ENCODE peak calls at places on chromosomes 2 and 18, in five cellular contexts. One of them, this sample, is unnamed.
A peak's percentile ranks its signal among the peaks of the same experiment; 100 is the strongest.

GRCh38 chr2:46487667-46488333 is 8.4 kb downstream of the TMEM247 start:
- DNase-seq in WTC11: no peak
- DNase-seq in upper lobe of right lung: peak; percentile 83
- DNase-seq in brain microvascular endothelial cell: peak; percentile 55
- DNase-seq in K562: peak; percentile 24
- DNase-seq in this sample: no peak

GRCh38 chr2:68368657-68369339 is 3.7 kb downstream of the PLEK start:
- DNase-seq in WTC11: no peak
- DNase-seq in upper lobe of right lung: no peak
- DNase-seq in K562: no peak
- DNase-seq in brain microvascular endothelial cell: peak; percentile 37
- DNase-seq in this sample: no peak

GRCh38 chr2:16014041-16014787 is 73.9 kb downstream of the MYCN start:
- DNase-seq in brain microvascular endothelial cell: no peak
- DNase-seq in upper lobe of right lung: no peak
- DNase-seq in WTC11: no peak
- DNase-seq in K562: no peak
- DNase-seq in this sample: no peak

GRCh38 chr18:13480856-13481255 is 245.5 kb downstream of the FAM210A start:
- DNase-seq in upper lobe of right lung: no peak
- DNase-seq in K562: no peak
- DNase-seq in brain microvascular endothelial cell: no peak
- DNase-seq in WTC11: no peak
- DNase-seq in this sample: no peak

GRCh38 chr2:44972771-44973535 is 31.5 kb downstream of the SIX3 start:
- DNase-seq in WTC11: no peak
- DNase-seq in upper lobe of right lung: no peak
- DNase-seq in K562: no peak
- DNase-seq in brain microvascular endothelial cell: no peak
- DNase-seq in this sample: no peak

GRCh38 chr2:32522770-32523169 is 105.1 kb upstream of the TTC27 start:
- DNase-seq in upper lobe of right lung: no peak
- DNase-seq in K562: no peak
- DNase-seq in WTC11: no peak
- DNase-seq in brain microvascular endothelial cell: peak; percentile 36
- DNase-seq in this sample: no peak

GRCh38 chr2:207156451-207157161 is 9.1 kb downstream of the KLF7 start:
- DNase-seq in brain microvascular endothelial cell: no peak
- DNase-seq in K562: no peak
- DNase-seq in WTC11: no peak
- DNase-seq in upper lobe of right lung: no peak
- DNase-seq in this sample: no peak

GRCh38 chr2:222920657-222921186 is 59.9 kb downstream of the ACSL3 start:
- DNase-seq in K562: no peak
- DNase-seq in WTC11: no peak
- DNase-seq in brain microvascular endothelial cell: no peak
- DNase-seq in upper lobe of right lung: no peak
- DNase-seq in this sample: no peak

GRCh38 chr2:85548608-85548900 is 9.6 kb downstream of the MAT2A start:
- DNase-seq in upper lobe of right lung: no peak
- DNase-seq in K562: no peak
- DNase-seq in brain microvascular endothelial cell: no peak
- DNase-seq in WTC11: no peak
- DNase-seq in this sample: no peak

GRCh38 chr18:48031641-48032040 is 101.2 kb upstream of the SMAD2 start:
- DNase-seq in WTC11: no peak
- DNase-seq in K562: no peak
- DNase-seq in brain microvascular endothelial cell: no peak
- DNase-seq in upper lobe of right lung: peak; percentile 40
- DNase-seq in this sample: no peak

GRCh38 chr18:48032876-48033769 is 102.7 kb upstream of the SMAD2 start:
- DNase-seq in brain microvascular endothelial cell: peak; percentile 57
- DNase-seq in K562: no peak
- DNase-seq in upper lobe of right lung: peak; percentile 11
- DNase-seq in WTC11: no peak
- DNase-seq in this sample: no peak

GRCh38 chr18:48028716-48029115 is 98.3 kb upstream of the SMAD2 start:
- DNase-seq in brain microvascular endothelial cell: no peak
- DNase-seq in upper lobe of right lung: peak; percentile 62
- DNase-seq in K562: no peak
- DNase-seq in WTC11: no peak
- DNase-seq in this sample: no peak

GRCh38 chr18:48029296-48029986 is 99.0 kb upstream of the SMAD2 start:
- DNase-seq in upper lobe of right lung: peak; percentile 58
- DNase-seq in brain microvascular endothelial cell: no peak
- DNase-seq in K562: no peak
- DNase-seq in WTC11: no peak
- DNase-seq in this sample: no peak

GRCh38 chr18:48031011-48031480 is 100.6 kb upstream of the SMAD2 start:
- DNase-seq in K562: peak; percentile 44
- DNase-seq in WTC11: peak; percentile 59
- DNase-seq in upper lobe of right lung: peak; percentile 50
- DNase-seq in brain microvascular endothelial cell: peak; percentile 38
- DNase-seq in this sample: peak; percentile 84
- TF ChIP-seq CTCF in K562: peak; percentile 47
- TF ChIP-seq CTCF in WTC11: peak; percentile 42
- TF ChIP-seq CTCF in upper lobe of right lung: peak; percentile 74
- TF ChIP-seq CTCF in brain microvascular endothelial cell: peak; percentile 87
- TF ChIP-seq CTCF in this sample: peak; percentile 69

DNA sequence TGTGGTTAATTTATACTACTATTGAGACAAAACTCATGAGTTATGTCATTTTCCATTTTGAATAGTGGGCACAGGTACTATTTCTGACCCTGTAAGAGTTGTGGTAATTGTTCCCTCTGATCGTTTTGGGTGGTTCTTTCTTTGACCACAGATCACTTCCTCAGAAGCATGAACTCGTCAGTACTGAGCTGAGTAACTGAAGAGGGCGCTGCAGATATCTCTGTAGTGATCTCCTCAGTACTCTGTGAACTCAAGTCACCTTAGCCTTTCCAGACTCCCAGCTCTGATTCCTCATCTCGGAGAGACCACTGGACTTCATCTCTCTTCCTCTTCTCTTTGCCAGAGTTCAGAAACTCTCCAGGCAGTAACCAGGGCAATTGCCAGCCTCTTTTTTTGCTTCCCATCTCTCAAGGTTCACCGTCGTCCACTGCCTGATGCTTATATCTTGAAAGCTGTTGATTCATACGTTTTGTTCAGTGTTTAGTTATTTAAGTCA is 9.4 kb upstream of the IL1RL1 start:
- DNase-seq in upper lobe of right lung: no peak
- DNase-seq in WTC11: peak; percentile 47
- DNase-seq in brain microvascular endothelial cell: no peak
- DNase-seq in K562: peak; percentile 60
- DNase-seq in this sample: no peak
- TF ChIP-seq CTCF in upper lobe of right lung: peak; percentile 29
- TF ChIP-seq CTCF in WTC11: no peak
- TF ChIP-seq CTCF in brain microvascular endothelial cell: peak; percentile 62
- TF ChIP-seq CTCF in K562: peak; percentile 31
- TF ChIP-seq CTCF in this sample: peak; percentile 8

GRCh38 chr2:113889471-113890252 is at the start of gene ACTR3:
- DNase-seq in WTC11: peak; percentile 98
- DNase-seq in K562: peak; percentile 99
- DNase-seq in brain microvascular endothelial cell: peak; percentile 97
- DNase-seq in upper lobe of right lung: peak; percentile 99
- DNase-seq in this sample: peak; percentile 52

GRCh38 chr2:113888641-113889470 is 1.0 kb upstream of the ACTR3 start:
- DNase-seq in upper lobe of right lung: peak; percentile 73
- DNase-seq in brain microvascular endothelial cell: no peak
- DNase-seq in WTC11: peak; percentile 52
- DNase-seq in K562: no peak
- DNase-seq in this sample: no peak

GRCh38 chr2:113892004-113892740 is 2.3 kb downstream of the ACTR3 start:
- DNase-seq in brain microvascular endothelial cell: no peak
- DNase-seq in upper lobe of right lung: no peak
- DNase-seq in K562: peak; percentile 35
- DNase-seq in WTC11: no peak
- DNase-seq in this sample: no peak

GRCh38 chr2:113891265-113891959 is 1.5 kb downstream of the ACTR3 start:
- DNase-seq in K562: no peak
- DNase-seq in upper lobe of right lung: no peak
- DNase-seq in brain microvascular endothelial cell: no peak
- DNase-seq in WTC11: no peak
- DNase-seq in this sample: no peak

DNA sequence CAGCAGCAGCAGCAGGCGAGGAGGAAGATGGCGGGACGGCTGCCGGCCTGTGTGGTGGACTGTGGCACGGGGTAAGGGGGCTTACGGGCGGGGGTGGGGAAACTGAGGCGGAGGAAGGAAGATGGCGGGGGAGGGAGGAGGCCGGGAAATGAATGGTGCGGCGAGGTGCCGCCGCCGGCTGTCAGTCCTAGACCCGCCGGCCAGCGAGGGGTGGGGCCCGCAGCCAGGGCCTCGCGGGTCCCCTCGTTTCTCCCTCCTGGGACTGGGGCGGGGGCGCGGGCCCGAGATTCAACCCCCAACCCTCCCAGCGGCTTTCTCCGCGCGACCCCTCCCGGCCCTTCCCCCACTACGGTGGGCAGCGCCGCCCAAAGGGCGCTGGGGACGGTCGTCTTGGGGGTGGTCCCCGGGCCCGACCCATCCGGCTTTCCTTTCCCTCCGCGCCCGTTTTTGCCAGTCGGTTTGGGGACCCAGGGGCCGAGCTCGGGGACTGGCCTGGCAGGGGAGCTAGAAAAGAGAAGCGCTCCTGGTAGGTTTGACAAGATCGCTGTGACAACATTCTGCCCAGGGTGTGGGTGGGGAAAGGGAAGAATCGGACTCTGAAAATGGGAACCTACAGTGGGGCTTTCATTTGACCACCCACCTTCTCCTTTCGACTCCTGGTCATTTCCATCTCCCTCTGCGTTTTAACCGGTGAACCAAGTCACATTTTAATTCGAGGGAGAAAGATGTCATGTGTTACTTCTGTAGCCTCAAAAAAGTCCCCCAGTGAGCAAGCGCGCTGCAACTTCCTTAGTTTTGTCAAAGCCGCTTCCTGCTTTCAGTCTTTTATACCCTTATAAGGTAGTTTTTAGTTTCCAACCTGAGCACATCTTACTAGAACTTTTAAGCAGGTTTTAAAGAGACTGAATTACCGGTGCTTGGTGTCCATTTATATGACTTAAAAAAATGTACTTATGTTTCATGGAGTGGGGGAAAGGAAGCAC is 655 bp downstream of the ACTR3 start:
- DNase-seq in upper lobe of right lung: peak; percentile 79
- DNase-seq in WTC11: peak; percentile 62
- DNase-seq in K562: peak; percentile 74
- DNase-seq in brain microvascular endothelial cell: peak; percentile 60
- DNase-seq in this sample: no peak
- TF ChIP-seq CTCF in upper lobe of right lung: no peak
- TF ChIP-seq CTCF in WTC11: no peak
- TF ChIP-seq CTCF in K562: no peak
- TF ChIP-seq CTCF in brain microvascular endothelial cell: no peak
- TF ChIP-seq CTCF in this sample: no peak

GRCh38 chr2:158478237-158478636 is 21.5 kb downstream of the PKP4 start:
- DNase-seq in upper lobe of right lung: no peak
- DNase-seq in WTC11: no peak
- DNase-seq in K562: no peak
- DNase-seq in brain microvascular endothelial cell: no peak
- DNase-seq in this sample: no peak

GRCh38 chr2:158477202-158477601 is 20.4 kb downstream of the PKP4 start:
- DNase-seq in K562: no peak
- DNase-seq in upper lobe of right lung: no peak
- DNase-seq in brain microvascular endothelial cell: no peak
- DNase-seq in WTC11: no peak
- DNase-seq in this sample: no peak

DNA sequence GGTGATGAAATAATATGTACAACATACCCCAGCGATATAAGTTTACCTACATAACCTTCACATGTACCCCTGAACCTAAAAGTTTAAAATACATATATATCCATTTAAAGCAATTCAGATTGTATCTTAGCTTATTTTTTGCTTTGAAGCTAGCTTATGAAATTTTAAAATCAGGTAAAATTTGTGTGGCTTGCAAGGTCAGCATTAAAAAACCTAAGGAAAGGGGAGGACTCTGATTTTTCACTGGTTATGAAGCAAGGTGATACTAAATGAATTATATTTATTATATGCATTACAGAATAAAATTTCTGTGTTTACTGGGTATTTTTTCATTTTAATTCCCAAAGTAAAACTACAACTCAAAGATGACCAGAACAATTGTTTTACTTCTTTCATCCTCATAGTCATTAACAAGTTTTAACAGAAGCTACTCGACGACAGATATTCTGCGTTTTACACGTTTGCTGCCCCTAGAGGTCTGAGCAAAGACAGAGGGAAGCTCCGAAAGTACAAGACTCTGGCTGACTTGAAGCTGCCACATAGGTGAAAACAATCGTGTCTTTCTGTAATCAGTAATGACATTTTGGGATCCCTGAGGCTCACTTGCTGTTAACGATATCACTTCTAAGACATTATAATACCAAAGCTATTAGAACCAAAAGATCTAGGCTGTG is 17.1 kb downstream of the PKP4 start:
- DNase-seq in K562: no peak
- DNase-seq in upper lobe of right lung: no peak
- DNase-seq in WTC11: no peak
- DNase-seq in brain microvascular endothelial cell: no peak
- DNase-seq in this sample: no peak
- TF ChIP-seq CTCF in K562: peak; percentile 16
- TF ChIP-seq CTCF in upper lobe of right lung: no peak
- TF ChIP-seq CTCF in WTC11: no peak
- TF ChIP-seq CTCF in brain microvascular endothelial cell: peak; percentile 35
- TF ChIP-seq CTCF in this sample: no peak

GRCh38 chr18:63262369-63263335 is 56.9 kb downstream of the BCL2 start:
- DNase-seq in brain microvascular endothelial cell: no peak
- DNase-seq in K562: no peak
- DNase-seq in upper lobe of right lung: no peak
- DNase-seq in WTC11: no peak
- DNase-seq in this sample: no peak
- TF ChIP-seq CTCF in brain microvascular endothelial cell: no peak
- TF ChIP-seq CTCF in K562: no peak
- TF ChIP-seq CTCF in upper lobe of right lung: no peak
- TF ChIP-seq CTCF in WTC11: no peak
- TF ChIP-seq CTCF in this sample: no peak

This sample was measured in D721Med.